ENCODE peak calls at places on chromosomes 13 and 19, in ten cellular contexts. One of them, this sample, is unnamed.

GRCh38 chr13:59531571-59532091 is 632.1 kb downstream of the DIAPH3 start:
- DNase-seq in T-helper 2 cell: no peak
- DNase-seq in cardiac muscle cell: peak; percentile 93
- DNase-seq in HFF-Myc: peak; percentile 59
- DNase-seq in activated CD8-positive, alpha-beta memory T cell treated with anti-CD3 and anti-CD28 coated beads for 4 hours: no peak
- DNase-seq in activated CD4-positive, alpha-beta T cell treated with anti-CD3 and anti-CD28 coated beads, Interleukin-2, amount 50 U/mL, for 48 hours: no peak
- DNase-seq in stimulated activated CD4-positive, alpha-beta T cell treated with anti-CD3 and anti-CD28 coated beads, Interleukin-2, amount 100 ng/mL, for 48 hours: peak; percentile 2
- DNase-seq in fibroblast of lung: peak; percentile 96
- DNase-seq in D341Med: no peak
- DNase-seq in endothelial cell: peak; percentile 67
- DNase-seq in this sample: no peak

GRCh38 chr19:13835791-13836723 is 40.8 kb downstream of the ZSWIM4 start:
- DNase-seq in cardiac muscle cell: no peak
- DNase-seq in D341Med: peak; percentile 21
- DNase-seq in HFF-Myc: no peak
- DNase-seq in endothelial cell: no peak
- DNase-seq in fibroblast of lung: no peak
- DNase-seq in activated CD8-positive, alpha-beta memory T cell treated with anti-CD3 and anti-CD28 coated beads for 4 hours: no peak
- DNase-seq in stimulated activated CD4-positive, alpha-beta T cell treated with anti-CD3 and anti-CD28 coated beads, Interleukin-2, amount 100 ng/mL, for 48 hours: no peak
- DNase-seq in T-helper 2 cell: no peak
- DNase-seq in activated CD4-positive, alpha-beta T cell treated with anti-CD3 and anti-CD28 coated beads, Interleukin-2, amount 50 U/mL, for 48 hours: no peak
- DNase-seq in this sample: no peak

GRCh38 chr19:55322495-55322894 is 2.6 kb downstream of the TMEM150B start:
- DNase-seq in stimulated activated CD4-positive, alpha-beta T cell treated with anti-CD3 and anti-CD28 coated beads, Interleukin-2, amount 100 ng/mL, for 48 hours: no peak
- DNase-seq in D341Med: no peak
- DNase-seq in endothelial cell: no peak
- DNase-seq in activated CD4-positive, alpha-beta T cell treated with anti-CD3 and anti-CD28 coated beads, Interleukin-2, amount 50 U/mL, for 48 hours: no peak
- DNase-seq in fibroblast of lung: no peak
- DNase-seq in activated CD8-positive, alpha-beta memory T cell treated with anti-CD3 and anti-CD28 coated beads for 4 hours: no peak
- DNase-seq in cardiac muscle cell: no peak
- DNase-seq in T-helper 2 cell: no peak
- DNase-seq in HFF-Myc: no peak
- DNase-seq in this sample: no peak

GRCh38 chr13:28964052-28964451 is 143.9 kb downstream of the MTUS2 start:
- DNase-seq in activated CD8-positive, alpha-beta memory T cell treated with anti-CD3 and anti-CD28 coated beads for 4 hours: no peak
- DNase-seq in T-helper 2 cell: no peak
- DNase-seq in HFF-Myc: no peak
- DNase-seq in D341Med: no peak
- DNase-seq in fibroblast of lung: no peak
- DNase-seq in stimulated activated CD4-positive, alpha-beta T cell treated with anti-CD3 and anti-CD28 coated beads, Interleukin-2, amount 100 ng/mL, for 48 hours: no peak
- DNase-seq in cardiac muscle cell: no peak
- DNase-seq in endothelial cell: no peak
- DNase-seq in activated CD4-positive, alpha-beta T cell treated with anti-CD3 and anti-CD28 coated beads, Interleukin-2, amount 50 U/mL, for 48 hours: no peak
- DNase-seq in this sample: no peak

GRCh38 chr13:46182491-46182877 is 507 bp upstream of the LCP1 start:
- DNase-seq in HFF-Myc: no peak
- DNase-seq in D341Med: no peak
- DNase-seq in fibroblast of lung: no peak
- DNase-seq in T-helper 2 cell: no peak
- DNase-seq in stimulated activated CD4-positive, alpha-beta T cell treated with anti-CD3 and anti-CD28 coated beads, Interleukin-2, amount 100 ng/mL, for 48 hours: no peak
- DNase-seq in activated CD8-positive, alpha-beta memory T cell treated with anti-CD3 and anti-CD28 coated beads for 4 hours: no peak
- DNase-seq in activated CD4-positive, alpha-beta T cell treated with anti-CD3 and anti-CD28 coated beads, Interleukin-2, amount 50 U/mL, for 48 hours: no peak
- DNase-seq in endothelial cell: no peak
- DNase-seq in cardiac muscle cell: no peak
- DNase-seq in this sample: no peak

GRCh38 chr19:6519289-6519688 is 11.5 kb upstream of the TNFSF9 start:
- DNase-seq in endothelial cell: no peak
- DNase-seq in T-helper 2 cell: no peak
- DNase-seq in activated CD4-positive, alpha-beta T cell treated with anti-CD3 and anti-CD28 coated beads, Interleukin-2, amount 50 U/mL, for 48 hours: no peak
- DNase-seq in activated CD8-positive, alpha-beta memory T cell treated with anti-CD3 and anti-CD28 coated beads for 4 hours: no peak
- DNase-seq in HFF-Myc: no peak
- DNase-seq in cardiac muscle cell: peak; percentile 77
- DNase-seq in stimulated activated CD4-positive, alpha-beta T cell treated with anti-CD3 and anti-CD28 coated beads, Interleukin-2, amount 100 ng/mL, for 48 hours: no peak
- DNase-seq in fibroblast of lung: peak; percentile 74
- DNase-seq in D341Med: no peak
- DNase-seq in this sample: no peak

GRCh38 chr19:29547981-29548380 is 22.2 kb downstream of the VSTM2B start:
- DNase-seq in activated CD4-positive, alpha-beta T cell treated with anti-CD3 and anti-CD28 coated beads, Interleukin-2, amount 50 U/mL, for 48 hours: no peak
- DNase-seq in T-helper 2 cell: no peak
- DNase-seq in activated CD8-positive, alpha-beta memory T cell treated with anti-CD3 and anti-CD28 coated beads for 4 hours: no peak
- DNase-seq in D341Med: no peak
- DNase-seq in HFF-Myc: no peak
- DNase-seq in stimulated activated CD4-positive, alpha-beta T cell treated with anti-CD3 and anti-CD28 coated beads, Interleukin-2, amount 100 ng/mL, for 48 hours: no peak
- DNase-seq in endothelial cell: no peak
- DNase-seq in fibroblast of lung: no peak
- DNase-seq in cardiac muscle cell: no peak
- DNase-seq in this sample: no peak

GRCh38 chr19:51002542-51003311 is 1.3 kb upstream of the KLK8 start:
- DNase-seq in activated CD4-positive, alpha-beta T cell treated with anti-CD3 and anti-CD28 coated beads, Interleukin-2, amount 50 U/mL, for 48 hours: no peak
- DNase-seq in stimulated activated CD4-positive, alpha-beta T cell treated with anti-CD3 and anti-CD28 coated beads, Interleukin-2, amount 100 ng/mL, for 48 hours: peak; percentile 17
- DNase-seq in HFF-Myc: no peak
- DNase-seq in endothelial cell: no peak
- DNase-seq in cardiac muscle cell: peak; percentile 17
- DNase-seq in D341Med: peak; percentile 31
- DNase-seq in fibroblast of lung: no peak
- DNase-seq in T-helper 2 cell: no peak
- DNase-seq in activated CD8-positive, alpha-beta memory T cell treated with anti-CD3 and anti-CD28 coated beads for 4 hours: no peak
- DNase-seq in this sample: no peak

GRCh38 chr13:35908221-35908620 is 223.0 kb downstream of the DCLK1 start:
- DNase-seq in fibroblast of lung: no peak
- DNase-seq in HFF-Myc: no peak
- DNase-seq in D341Med: no peak
- DNase-seq in endothelial cell: no peak
- DNase-seq in activated CD4-positive, alpha-beta T cell treated with anti-CD3 and anti-CD28 coated beads, Interleukin-2, amount 50 U/mL, for 48 hours: no peak
- DNase-seq in stimulated activated CD4-positive, alpha-beta T cell treated with anti-CD3 and anti-CD28 coated beads, Interleukin-2, amount 100 ng/mL, for 48 hours: no peak
- DNase-seq in cardiac muscle cell: no peak
- DNase-seq in T-helper 2 cell: no peak
- DNase-seq in activated CD8-positive, alpha-beta memory T cell treated with anti-CD3 and anti-CD28 coated beads for 4 hours: no peak
- DNase-seq in this sample: no peak

GRCh38 chr19:48635966-48636858 is 967 bp downstream of the DBP start:
- DNase-seq in activated CD4-positive, alpha-beta T cell treated with anti-CD3 and anti-CD28 coated beads, Interleukin-2, amount 50 U/mL, for 48 hours: no peak
- DNase-seq in stimulated activated CD4-positive, alpha-beta T cell treated with anti-CD3 and anti-CD28 coated beads, Interleukin-2, amount 100 ng/mL, for 48 hours: no peak
- DNase-seq in fibroblast of lung: no peak
- DNase-seq in T-helper 2 cell: no peak
- DNase-seq in cardiac muscle cell: no peak
- DNase-seq in D341Med: peak; percentile 48
- DNase-seq in HFF-Myc: no peak
- DNase-seq in activated CD8-positive, alpha-beta memory T cell treated with anti-CD3 and anti-CD28 coated beads for 4 hours: no peak
- DNase-seq in endothelial cell: no peak
- DNase-seq in this sample: no peak

GRCh38 chr19:38698225-38699026 is 45.8 kb downstream of the CAPN12 start:
- DNase-seq in cardiac muscle cell: no peak
- DNase-seq in activated CD4-positive, alpha-beta T cell treated with anti-CD3 and anti-CD28 coated beads, Interleukin-2, amount 50 U/mL, for 48 hours: no peak
- DNase-seq in fibroblast of lung: no peak
- DNase-seq in D341Med: no peak
- DNase-seq in stimulated activated CD4-positive, alpha-beta T cell treated with anti-CD3 and anti-CD28 coated beads, Interleukin-2, amount 100 ng/mL, for 48 hours: no peak
- DNase-seq in HFF-Myc: no peak
- DNase-seq in activated CD8-positive, alpha-beta memory T cell treated with anti-CD3 and anti-CD28 coated beads for 4 hours: no peak
- DNase-seq in endothelial cell: no peak
- DNase-seq in T-helper 2 cell: no peak
- DNase-seq in this sample: no peak

GRCh38 chr13:67100723-67101122 is 129.4 kb downstream of the PCDH9 start:
- DNase-seq in stimulated activated CD4-positive, alpha-beta T cell treated with anti-CD3 and anti-CD28 coated beads, Interleukin-2, amount 100 ng/mL, for 48 hours: no peak
- DNase-seq in T-helper 2 cell: no peak
- DNase-seq in cardiac muscle cell: no peak
- DNase-seq in D341Med: no peak
- DNase-seq in endothelial cell: no peak
- DNase-seq in HFF-Myc: no peak
- DNase-seq in activated CD4-positive, alpha-beta T cell treated with anti-CD3 and anti-CD28 coated beads, Interleukin-2, amount 50 U/mL, for 48 hours: no peak
- DNase-seq in activated CD8-positive, alpha-beta memory T cell treated with anti-CD3 and anti-CD28 coated beads for 4 hours: no peak
- DNase-seq in fibroblast of lung: no peak
- DNase-seq in this sample: no peak

GRCh38 chr19:37251308-37252229 is 33.6 kb downstream of the ZNF383 start:
- DNase-seq in cardiac muscle cell: peak; percentile 98
- DNase-seq in T-helper 2 cell: peak; percentile 15
- DNase-seq in HFF-Myc: peak; percentile 49
- DNase-seq in endothelial cell: no peak
- DNase-seq in fibroblast of lung: peak; percentile 99
- DNase-seq in stimulated activated CD4-positive, alpha-beta T cell treated with anti-CD3 and anti-CD28 coated beads, Interleukin-2, amount 100 ng/mL, for 48 hours: peak; percentile 6
- DNase-seq in activated CD8-positive, alpha-beta memory T cell treated with anti-CD3 and anti-CD28 coated beads for 4 hours: no peak
- DNase-seq in D341Med: peak; percentile 93
- DNase-seq in activated CD4-positive, alpha-beta T cell treated with anti-CD3 and anti-CD28 coated beads, Interleukin-2, amount 50 U/mL, for 48 hours: peak; percentile 21
- DNase-seq in this sample: peak; percentile 25

GRCh38 chr19:10812902-10813404 is 23.1 kb downstream of the TMED1 start:
- DNase-seq in cardiac muscle cell: peak; percentile 95
- DNase-seq in endothelial cell: no peak
- DNase-seq in HFF-Myc: peak; percentile 91
- DNase-seq in activated CD4-positive, alpha-beta T cell treated with anti-CD3 and anti-CD28 coated beads, Interleukin-2, amount 50 U/mL, for 48 hours: peak; percentile 48
- DNase-seq in activated CD8-positive, alpha-beta memory T cell treated with anti-CD3 and anti-CD28 coated beads for 4 hours: no peak
- DNase-seq in stimulated activated CD4-positive, alpha-beta T cell treated with anti-CD3 and anti-CD28 coated beads, Interleukin-2, amount 100 ng/mL, for 48 hours: peak; percentile 16
- DNase-seq in fibroblast of lung: peak; percentile 93
- DNase-seq in T-helper 2 cell: no peak
- DNase-seq in D341Med: no peak
- DNase-seq in this sample: no peak

GRCh38 chr19:29337029-29337428 is 124.1 kb upstream of the UQCRFS1 start:
- DNase-seq in HFF-Myc: no peak
- DNase-seq in cardiac muscle cell: no peak
- DNase-seq in endothelial cell: no peak
- DNase-seq in activated CD8-positive, alpha-beta memory T cell treated with anti-CD3 and anti-CD28 coated beads for 4 hours: no peak
- DNase-seq in fibroblast of lung: no peak
- DNase-seq in T-helper 2 cell: no peak
- DNase-seq in stimulated activated CD4-positive, alpha-beta T cell treated with anti-CD3 and anti-CD28 coated beads, Interleukin-2, amount 100 ng/mL, for 48 hours: no peak
- DNase-seq in activated CD4-positive, alpha-beta T cell treated with anti-CD3 and anti-CD28 coated beads, Interleukin-2, amount 50 U/mL, for 48 hours: no peak
- DNase-seq in D341Med: no peak
- DNase-seq in this sample: no peak

GRCh38 chr13:104198811-104199210 is 1132.6 kb upstream of the SLC10A2 start:
- DNase-seq in cardiac muscle cell: no peak
- DNase-seq in HFF-Myc: no peak
- DNase-seq in activated CD8-positive, alpha-beta memory T cell treated with anti-CD3 and anti-CD28 coated beads for 4 hours: no peak
- DNase-seq in stimulated activated CD4-positive, alpha-beta T cell treated with anti-CD3 and anti-CD28 coated beads, Interleukin-2, amount 100 ng/mL, for 48 hours: no peak
- DNase-seq in T-helper 2 cell: no peak
- DNase-seq in endothelial cell: no peak
- DNase-seq in fibroblast of lung: no peak
- DNase-seq in activated CD4-positive, alpha-beta T cell treated with anti-CD3 and anti-CD28 coated beads, Interleukin-2, amount 50 U/mL, for 48 hours: no peak
- DNase-seq in D341Med: no peak
- DNase-seq in this sample: no peak

GRCh38 chr19:4390017-4390861 is 10.1 kb downstream of the SH3GL1 start:
- DNase-seq in HFF-Myc: no peak
- DNase-seq in D341Med: no peak
- DNase-seq in cardiac muscle cell: peak; percentile 75
- DNase-seq in endothelial cell: peak; percentile 54
- DNase-seq in fibroblast of lung: peak; percentile 59
- DNase-seq in activated CD4-positive, alpha-beta T cell treated with anti-CD3 and anti-CD28 coated beads, Interleukin-2, amount 50 U/mL, for 48 hours: no peak
- DNase-seq in T-helper 2 cell: no peak
- DNase-seq in activated CD8-positive, alpha-beta memory T cell treated with anti-CD3 and anti-CD28 coated beads for 4 hours: no peak
- DNase-seq in stimulated activated CD4-positive, alpha-beta T cell treated with anti-CD3 and anti-CD28 coated beads, Interleukin-2, amount 100 ng/mL, for 48 hours: no peak
- DNase-seq in this sample: no peak

GRCh38 chr13:20465218-20465879 is 60.3 kb downstream of the CRYL1 start:
- DNase-seq in fibroblast of lung: peak; percentile 38
- DNase-seq in activated CD4-positive, alpha-beta T cell treated with anti-CD3 and anti-CD28 coated beads, Interleukin-2, amount 50 U/mL, for 48 hours: no peak
- DNase-seq in HFF-Myc: no peak
- DNase-seq in endothelial cell: no peak
- DNase-seq in T-helper 2 cell: no peak
- DNase-seq in D341Med: no peak
- DNase-seq in stimulated activated CD4-positive, alpha-beta T cell treated with anti-CD3 and anti-CD28 coated beads, Interleukin-2, amount 100 ng/mL, for 48 hours: no peak
- DNase-seq in activated CD8-positive, alpha-beta memory T cell treated with anti-CD3 and anti-CD28 coated beads for 4 hours: no peak
- DNase-seq in cardiac muscle cell: peak; percentile 25
- DNase-seq in this sample: no peak

GRCh38 chr13:110274687-110275086 is 32.3 kb downstream of the COL4A1 start:
- DNase-seq in activated CD8-positive, alpha-beta memory T cell treated with anti-CD3 and anti-CD28 coated beads for 4 hours: no peak
- DNase-seq in cardiac muscle cell: no peak
- DNase-seq in stimulated activated CD4-positive, alpha-beta T cell treated with anti-CD3 and anti-CD28 coated beads, Interleukin-2, amount 100 ng/mL, for 48 hours: no peak
- DNase-seq in activated CD4-positive, alpha-beta T cell treated with anti-CD3 and anti-CD28 coated beads, Interleukin-2, amount 50 U/mL, for 48 hours: no peak
- DNase-seq in endothelial cell: no peak
- DNase-seq in T-helper 2 cell: no peak
- DNase-seq in HFF-Myc: no peak
- DNase-seq in D341Med: no peak
- DNase-seq in fibroblast of lung: no peak
- DNase-seq in this sample: no peak

GRCh38 chr19:13284929-13285928 is 135.0 kb downstream of the IER2 start:
- DNase-seq in D341Med: no peak
- DNase-seq in cardiac muscle cell: no peak
- DNase-seq in HFF-Myc: no peak
- DNase-seq in fibroblast of lung: no peak
- DNase-seq in activated CD8-positive, alpha-beta memory T cell treated with anti-CD3 and anti-CD28 coated beads for 4 hours: no peak
- DNase-seq in endothelial cell: no peak
- DNase-seq in T-helper 2 cell: no peak
- DNase-seq in stimulated activated CD4-positive, alpha-beta T cell treated with anti-CD3 and anti-CD28 coated beads, Interleukin-2, amount 100 ng/mL, for 48 hours: no peak
- DNase-seq in activated CD4-positive, alpha-beta T cell treated with anti-CD3 and anti-CD28 coated beads, Interleukin-2, amount 50 U/mL, for 48 hours: no peak
- DNase-seq in this sample: no peak

GRCh38 chr19:45645631-45646344 is 6.6 kb upstream of the EML2 start:
- DNase-seq in endothelial cell: peak; percentile 46
- DNase-seq in HFF-Myc: peak; percentile 77
- DNase-seq in cardiac muscle cell: peak; percentile 98
- DNase-seq in T-helper 2 cell: peak; percentile 48
- DNase-seq in activated CD8-positive, alpha-beta memory T cell treated with anti-CD3 and anti-CD28 coated beads for 4 hours: peak; percentile 57
- DNase-seq in D341Med: peak; percentile 85
- DNase-seq in fibroblast of lung: peak; percentile 83
- DNase-seq in stimulated activated CD4-positive, alpha-beta T cell treated with anti-CD3 and anti-CD28 coated beads, Interleukin-2, amount 100 ng/mL, for 48 hours: peak; percentile 72
- DNase-seq in activated CD4-positive, alpha-beta T cell treated with anti-CD3 and anti-CD28 coated beads, Interleukin-2, amount 50 U/mL, for 48 hours: peak; percentile 87
- DNase-seq in this sample: peak; percentile 69

GRCh38 chr13:24267283-24267682 is 42.1 kb upstream of the C1QTNF9 start:
- DNase-seq in endothelial cell: no peak
- DNase-seq in T-helper 2 cell: no peak
- DNase-seq in HFF-Myc: no peak
- DNase-seq in stimulated activated CD4-positive, alpha-beta T cell treated with anti-CD3 and anti-CD28 coated beads, Interleukin-2, amount 100 ng/mL, for 48 hours: no peak
- DNase-seq in activated CD8-positive, alpha-beta memory T cell treated with anti-CD3 and anti-CD28 coated beads for 4 hours: no peak
- DNase-seq in fibroblast of lung: no peak
- DNase-seq in D341Med: no peak
- DNase-seq in cardiac muscle cell: peak; percentile 14
- DNase-seq in activated CD4-positive, alpha-beta T cell treated with anti-CD3 and anti-CD28 coated beads, Interleukin-2, amount 50 U/mL, for 48 hours: no peak
- DNase-seq in this sample: no peak

GRCh38 chr19:55099557-55100506 is 17.6 kb downstream of the PPP1R12C start:
- DNase-seq in endothelial cell: peak; percentile 20
- DNase-seq in activated CD4-positive, alpha-beta T cell treated with anti-CD3 and anti-CD28 coated beads, Interleukin-2, amount 50 U/mL, for 48 hours: no peak
- DNase-seq in D341Med: no peak
- DNase-seq in HFF-Myc: no peak
- DNase-seq in T-helper 2 cell: no peak
- DNase-seq in stimulated activated CD4-positive, alpha-beta T cell treated with anti-CD3 and anti-CD28 coated beads, Interleukin-2, amount 100 ng/mL, for 48 hours: no peak
- DNase-seq in fibroblast of lung: no peak
- DNase-seq in activated CD8-positive, alpha-beta memory T cell treated with anti-CD3 and anti-CD28 coated beads for 4 hours: no peak
- DNase-seq in cardiac muscle cell: no peak
- DNase-seq in this sample: no peak

GRCh38 chr19:45323671-45324081 is 1.0 kb upstream of the CKM start:
- DNase-seq in endothelial cell: no peak
- DNase-seq in stimulated activated CD4-positive, alpha-beta T cell treated with anti-CD3 and anti-CD28 coated beads, Interleukin-2, amount 100 ng/mL, for 48 hours: no peak
- DNase-seq in fibroblast of lung: no peak
- DNase-seq in activated CD8-positive, alpha-beta memory T cell treated with anti-CD3 and anti-CD28 coated beads for 4 hours: no peak
- DNase-seq in HFF-Myc: no peak
- DNase-seq in activated CD4-positive, alpha-beta T cell treated with anti-CD3 and anti-CD28 coated beads, Interleukin-2, amount 50 U/mL, for 48 hours: no peak
- DNase-seq in cardiac muscle cell: no peak
- DNase-seq in T-helper 2 cell: no peak
- DNase-seq in D341Med: no peak
- DNase-seq in this sample: peak; percentile 66

GRCh38 chr19:5534787-5535586 is 32.8 kb downstream of the TINCR start:
- DNase-seq in fibroblast of lung: peak; percentile 17
- DNase-seq in cardiac muscle cell: no peak
- DNase-seq in T-helper 2 cell: no peak
- DNase-seq in D341Med: peak; percentile 60
- DNase-seq in stimulated activated CD4-positive, alpha-beta T cell treated with anti-CD3 and anti-CD28 coated beads, Interleukin-2, amount 100 ng/mL, for 48 hours: peak; percentile 34
- DNase-seq in endothelial cell: peak; percentile 41
- DNase-seq in activated CD4-positive, alpha-beta T cell treated with anti-CD3 and anti-CD28 coated beads, Interleukin-2, amount 50 U/mL, for 48 hours: peak; percentile 35
- DNase-seq in activated CD8-positive, alpha-beta memory T cell treated with anti-CD3 and anti-CD28 coated beads for 4 hours: no peak
- DNase-seq in HFF-Myc: no peak
- DNase-seq in this sample: no peak

GRCh38 chr19:33752945-33753344 is 43.7 kb upstream of the KCTD15 start:
- DNase-seq in activated CD4-positive, alpha-beta T cell treated with anti-CD3 and anti-CD28 coated beads, Interleukin-2, amount 50 U/mL, for 48 hours: no peak
- DNase-seq in endothelial cell: no peak
- DNase-seq in HFF-Myc: no peak
- DNase-seq in activated CD8-positive, alpha-beta memory T cell treated with anti-CD3 and anti-CD28 coated beads for 4 hours: no peak
- DNase-seq in fibroblast of lung: no peak
- DNase-seq in T-helper 2 cell: no peak
- DNase-seq in cardiac muscle cell: no peak
- DNase-seq in stimulated activated CD4-positive, alpha-beta T cell treated with anti-CD3 and anti-CD28 coated beads, Interleukin-2, amount 100 ng/mL, for 48 hours: no peak
- DNase-seq in D341Med: no peak
- DNase-seq in this sample: no peak

GRCh38 chr13:93151277-93151676 is 75.3 kb upstream of the GPC6 start:
- DNase-seq in fibroblast of lung: peak; percentile 95
- DNase-seq in endothelial cell: no peak
- DNase-seq in activated CD4-positive, alpha-beta T cell treated with anti-CD3 and anti-CD28 coated beads, Interleukin-2, amount 50 U/mL, for 48 hours: no peak
- DNase-seq in D341Med: no peak
- DNase-seq in T-helper 2 cell: no peak
- DNase-seq in stimulated activated CD4-positive, alpha-beta T cell treated with anti-CD3 and anti-CD28 coated beads, Interleukin-2, amount 100 ng/mL, for 48 hours: no peak
- DNase-seq in activated CD8-positive, alpha-beta memory T cell treated with anti-CD3 and anti-CD28 coated beads for 4 hours: no peak
- DNase-seq in HFF-Myc: no peak
- DNase-seq in cardiac muscle cell: peak; percentile 92
- DNase-seq in this sample: no peak

GRCh38 chr13:45678282-45678681 is 23.8 kb upstream of the CBY2 start:
- DNase-seq in stimulated activated CD4-positive, alpha-beta T cell treated with anti-CD3 and anti-CD28 coated beads, Interleukin-2, amount 100 ng/mL, for 48 hours: no peak
- DNase-seq in activated CD8-positive, alpha-beta memory T cell treated with anti-CD3 and anti-CD28 coated beads for 4 hours: no peak
- DNase-seq in T-helper 2 cell: no peak
- DNase-seq in activated CD4-positive, alpha-beta T cell treated with anti-CD3 and anti-CD28 coated beads, Interleukin-2, amount 50 U/mL, for 48 hours: no peak
- DNase-seq in D341Med: no peak
- DNase-seq in endothelial cell: no peak
- DNase-seq in fibroblast of lung: no peak
- DNase-seq in cardiac muscle cell: no peak
- DNase-seq in HFF-Myc: no peak
- DNase-seq in this sample: no peak